ENCODE peak calls at places on chromosomes 7 and 10, in four cellular contexts. One of them, this sample, is unnamed.

GRCh38 chr10:26479766-26480492 is 41.8 kb downstream of the APBB1IP start:
- DNase-seq in upper lobe of right lung: no peak
- DNase-seq in H7: no peak
- DNase-seq in H1: no peak
- DNase-seq in this sample: no peak

GRCh38 chr7:8378349-8379019 is 54.9 kb upstream of the NXPH1 start:
- DNase-seq in upper lobe of right lung: no peak
- DNase-seq in H7: no peak
- DNase-seq in H1: no peak
- DNase-seq in this sample: no peak

GRCh38 chr7:130278892-130279690 is 12.4 kb downstream of the CPA2 start:
- DNase-seq in upper lobe of right lung: no peak
- DNase-seq in H7: no peak
- DNase-seq in H1: no peak
- DNase-seq in this sample: no peak

GRCh38 chr10:1153253-1153763 is 97.1 kb downstream of the WDR37 start:
- DNase-seq in upper lobe of right lung: no peak
- DNase-seq in H7: peak; percentile 11
- DNase-seq in H1: no peak
- DNase-seq in this sample: no peak

GRCh38 chr7:92798517-92799249 is 37.7 kb downstream of the CDK6 start:
- DNase-seq in upper lobe of right lung: no peak
- DNase-seq in H7: no peak
- DNase-seq in H1: no peak
- DNase-seq in this sample: no peak

GRCh38 chr10:16519250-16519907 is 2.3 kb downstream of the C1QL3 start:
- DNase-seq in upper lobe of right lung: no peak
- DNase-seq in H7: peak; percentile 33
- DNase-seq in H1: peak; percentile 62
- DNase-seq in this sample: no peak

GRCh38 chr10:58554316-58554715 is 41.6 kb downstream of the BICC1 start:
- DNase-seq in upper lobe of right lung: no peak
- DNase-seq in H7: no peak
- DNase-seq in H1: no peak
- DNase-seq in this sample: no peak

GRCh38 chr7:107029061-107029763 is 15.3 kb upstream of the PRKAR2B start:
- DNase-seq in upper lobe of right lung: no peak
- DNase-seq in H7: no peak
- DNase-seq in H1: no peak
- DNase-seq in this sample: no peak

GRCh38 chr7:132575336-132575986 is 809 bp downstream of the PLXNA4 start:
- DNase-seq in upper lobe of right lung: no peak
- DNase-seq in H7: peak; percentile 78
- DNase-seq in H1: peak; percentile 68
- DNase-seq in this sample: no peak

GRCh38 chr7:150428671-150429451 is 21.6 kb upstream of the GIMAP8 start:
- DNase-seq in upper lobe of right lung: peak; percentile 63
- DNase-seq in H7: peak; percentile 59
- DNase-seq in H1: peak; percentile 49
- DNase-seq in this sample: no peak

GRCh38 chr10:22615819-22616499 is 98.4 kb downstream of the PIP4K2A start:
- DNase-seq in upper lobe of right lung: peak; percentile 79
- DNase-seq in H7: no peak
- DNase-seq in H1: no peak
- DNase-seq in this sample: no peak

GRCh38 chr7:111802194-111802785 is 240.0 kb upstream of the IMMP2L start:
- DNase-seq in upper lobe of right lung: no peak
- DNase-seq in H7: no peak
- DNase-seq in H1: no peak
- DNase-seq in this sample: no peak

GRCh38 chr7:130392456-130392860 is 12.2 kb downstream of the CPA1 start:
- DNase-seq in upper lobe of right lung: no peak
- DNase-seq in H7: no peak
- DNase-seq in H1: no peak
- DNase-seq in this sample: no peak

GRCh38 chr7:117375380-117375779 is 51.9 kb downstream of the ASZ1 start:
- DNase-seq in upper lobe of right lung: no peak
- DNase-seq in H7: no peak
- DNase-seq in H1: no peak
- DNase-seq in this sample: no peak

GRCh38 chr10:131770946-131771633 is 129.7 kb upstream of the PPP2R2D start:
- DNase-seq in upper lobe of right lung: no peak
- DNase-seq in H7: no peak
- DNase-seq in H1: no peak
- DNase-seq in this sample: no peak

GRCh38 chr7:68917041-68917651 is 681.1 kb upstream of the AUTS2 start:
- DNase-seq in upper lobe of right lung: no peak
- DNase-seq in H7: no peak
- DNase-seq in H1: no peak
- DNase-seq in this sample: no peak

GRCh38 chr7:156105337-156106106 is 293.3 kb upstream of the SHH start:
- DNase-seq in upper lobe of right lung: no peak
- DNase-seq in H7: peak; percentile 56
- DNase-seq in H1: no peak
- DNase-seq in this sample: no peak

GRCh38 chr7:31054608-31055273 is 2.6 kb downstream of the ADCYAP1R1 start:
- DNase-seq in upper lobe of right lung: no peak
- DNase-seq in H7: no peak
- DNase-seq in H1: no peak
- DNase-seq in this sample: no peak

GRCh38 chr7:31052504-31052840 is 364 bp downstream of the ADCYAP1R1 start:
- DNase-seq in upper lobe of right lung: no peak
- DNase-seq in H7: no peak
- DNase-seq in H1: no peak
- DNase-seq in this sample: no peak

GRCh38 chr7:31051598-31052503 is at the start of gene ADCYAP1R1:
- DNase-seq in upper lobe of right lung: no peak
- DNase-seq in H7: peak; percentile 99
- DNase-seq in H1: peak; percentile 77
- DNase-seq in this sample: no peak

GRCh38 chr7:31053986-31054385 is 1.9 kb downstream of the ADCYAP1R1 start:
- DNase-seq in upper lobe of right lung: no peak
- DNase-seq in H7: no peak
- DNase-seq in H1: no peak
- DNase-seq in this sample: no peak

DNA sequence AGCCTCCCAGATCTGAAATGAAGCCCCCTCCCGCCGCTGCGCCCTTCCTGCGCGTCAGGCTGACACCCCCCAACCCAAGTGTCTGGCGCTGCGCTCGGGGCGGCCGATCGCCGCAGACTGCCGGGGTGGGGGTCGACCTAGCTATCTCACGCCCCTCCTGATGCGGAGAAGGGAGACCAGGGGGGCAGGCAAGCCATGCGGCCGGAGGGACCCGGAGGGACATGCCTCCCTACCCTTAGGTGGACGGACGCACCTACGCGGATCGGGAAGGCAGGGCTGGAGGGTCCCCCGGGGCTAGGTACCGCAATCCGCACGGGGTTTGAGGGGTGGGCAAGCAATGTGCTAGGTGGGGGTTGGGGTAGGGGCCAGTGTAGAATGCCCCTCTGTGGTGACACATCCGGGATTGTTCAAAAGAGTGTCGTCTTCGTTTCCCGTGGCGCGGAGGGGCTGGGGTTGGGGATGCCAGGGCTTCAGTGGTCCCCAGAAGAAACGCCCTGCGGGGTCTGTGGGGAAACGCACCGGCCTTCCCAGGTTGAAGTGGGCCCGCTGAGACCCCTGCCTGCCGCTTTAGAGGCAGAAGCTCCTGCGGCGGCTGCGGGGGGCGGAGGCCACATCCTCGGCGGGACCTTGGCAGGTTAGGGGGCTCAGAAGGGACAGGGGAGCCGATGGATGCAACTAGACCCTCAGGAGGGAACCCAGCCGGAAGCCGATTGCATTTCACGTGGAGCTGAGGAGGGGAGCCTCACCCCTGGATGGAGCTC is 913 bp downstream of the ADCYAP1R1 start:
- DNase-seq in upper lobe of right lung: no peak
- DNase-seq in H7: peak; percentile 87
- DNase-seq in H1: peak; percentile 69
- DNase-seq in this sample: no peak
- H3K4me3 ChIP-seq in upper lobe of right lung: peak overlapping the region; percentile 21
- H3K4me3 ChIP-seq in H7: peak overlapping the region; percentile 48
- H3K4me3 ChIP-seq in H1: peak overlapping the region; percentile 67
- H3K4me3 ChIP-seq in this sample: peak overlapping the region; percentile 61

GRCh38 chr10:44384601-44385422 is at the start of gene CXCL12:
- DNase-seq in upper lobe of right lung: peak; percentile 65
- DNase-seq in H7: peak; percentile 95
- DNase-seq in H1: peak; percentile 79
- DNase-seq in this sample: no peak

GRCh38 chr10:44385423-44385725 is 477 bp upstream of the CXCL12 start:
- DNase-seq in upper lobe of right lung: peak; percentile 55
- DNase-seq in H7: peak; percentile 76
- DNase-seq in H1: no peak
- DNase-seq in this sample: no peak

GRCh38 chr10:44386546-44387052 is 1.7 kb upstream of the CXCL12 start:
- DNase-seq in upper lobe of right lung: peak; percentile 77
- DNase-seq in H7: peak; percentile 97
- DNase-seq in H1: peak; percentile 83
- DNase-seq in this sample: no peak

GRCh38 chr10:44383749-44384600 is 922 bp downstream of the CXCL12 start:
- DNase-seq in upper lobe of right lung: peak; percentile 62
- DNase-seq in H7: peak; percentile 72
- DNase-seq in H1: peak; percentile 62
- DNase-seq in this sample: no peak

DNA sequence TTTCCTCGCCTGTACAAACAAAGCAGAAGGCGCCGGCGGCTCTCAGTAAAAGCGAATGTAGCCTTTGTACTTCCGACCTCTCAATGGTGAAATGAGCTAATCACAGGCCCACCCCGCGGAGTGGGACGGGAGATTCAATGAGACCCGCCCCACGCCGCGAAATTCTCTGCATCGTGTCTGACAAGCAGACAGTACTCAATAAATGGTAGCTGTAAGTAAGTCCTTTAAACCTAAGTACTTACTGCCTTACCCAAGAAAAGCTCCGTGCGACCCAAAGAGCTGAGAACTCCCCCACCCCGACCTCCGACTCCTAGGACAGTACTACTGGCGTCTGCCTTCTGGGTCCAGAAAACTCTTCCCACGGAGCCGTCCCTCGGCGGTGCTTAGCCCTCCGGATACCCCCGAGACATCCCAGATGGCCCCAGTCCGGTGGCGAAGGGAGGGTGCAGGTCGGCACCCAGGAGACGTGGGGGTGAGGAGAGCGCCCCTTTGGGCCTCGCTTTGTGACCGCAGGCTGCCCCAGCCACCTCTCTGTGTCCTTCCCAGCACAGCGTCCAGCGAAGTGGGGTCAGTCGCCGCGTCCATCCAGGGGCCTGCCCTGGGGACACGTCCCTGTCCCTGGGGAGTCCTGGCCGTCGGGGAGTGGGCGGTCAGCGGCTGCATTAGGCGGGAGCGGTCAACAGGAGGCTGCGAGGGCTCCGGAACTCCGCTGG is 985 bp upstream of the CXCL12 start:
- DNase-seq in upper lobe of right lung: peak; percentile 63
- DNase-seq in H7: peak; percentile 80
- DNase-seq in H1: peak; percentile 77
- DNase-seq in this sample: no peak
- H3K4me3 ChIP-seq in upper lobe of right lung: peak overlapping the region; percentile 56
- H3K4me3 ChIP-seq in H7: peak overlapping the region; percentile 84
- H3K4me3 ChIP-seq in H1: peak overlapping the region; percentile 83
- H3K4me3 ChIP-seq in this sample: peak overlapping the region; percentile 75

DNA sequence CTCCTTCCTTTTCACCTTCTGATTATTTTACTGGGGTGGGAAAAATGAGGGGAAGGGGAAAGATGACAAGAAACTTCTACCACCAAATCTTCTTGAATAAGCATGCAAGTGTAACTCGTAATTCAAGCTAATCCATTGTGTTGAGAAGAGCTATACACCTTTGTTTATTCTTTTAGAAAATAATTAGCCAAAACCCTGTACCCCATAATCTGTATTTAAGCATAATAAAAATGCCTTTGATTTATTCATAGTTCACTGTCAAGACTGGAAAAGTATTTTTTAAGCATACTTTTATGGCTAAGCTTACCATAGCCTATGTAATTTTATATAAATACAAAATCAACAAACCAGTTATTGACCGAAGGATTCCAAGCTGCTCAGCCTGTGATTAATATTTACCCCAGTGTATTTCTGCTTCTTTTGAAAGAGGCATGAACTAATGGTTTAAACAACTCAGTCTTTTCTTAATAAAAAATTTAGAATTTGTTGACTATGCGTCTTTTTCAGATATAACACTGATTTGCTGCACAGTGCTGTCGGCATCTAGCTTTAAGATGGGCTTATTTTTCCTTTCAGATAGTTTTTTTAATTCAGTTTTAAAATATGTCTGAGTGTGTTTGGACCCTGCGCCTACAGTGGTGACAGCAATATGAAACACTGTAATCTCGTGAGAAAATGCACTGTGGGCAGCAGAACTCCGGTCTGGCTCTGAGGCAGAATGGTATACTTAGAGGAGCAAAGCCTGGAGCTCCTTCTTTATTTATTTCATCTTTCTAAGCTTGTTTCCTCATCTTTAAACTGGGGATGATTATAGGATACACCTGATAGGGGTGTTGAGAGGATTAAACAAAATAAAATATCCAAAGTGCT is 238.8 kb upstream of the LRGUK start:
- DNase-seq in upper lobe of right lung: no peak
- DNase-seq in H7: no peak
- DNase-seq in H1: no peak
- DNase-seq in this sample: no peak
- H3K4me3 ChIP-seq in upper lobe of right lung: no peak overlapping the region
- H3K4me3 ChIP-seq in H7: no peak overlapping the region
- H3K4me3 ChIP-seq in H1: no peak overlapping the region
- H3K4me3 ChIP-seq in this sample: no peak overlapping the region

GRCh38 chr7:42902361-42902760 is 9.5 kb downstream of the C7orf25 start:
- DNase-seq in upper lobe of right lung: no peak
- DNase-seq in H7: no peak
- DNase-seq in H1: no peak
- DNase-seq in this sample: no peak

GRCh38 chr7:42906181-42906580 is 5.7 kb downstream of the C7orf25 start:
- DNase-seq in upper lobe of right lung: no peak
- DNase-seq in H7: no peak
- DNase-seq in H1: no peak
- DNase-seq in this sample: no peak

GRCh38 chr7:42900842-42901241 is 11.0 kb downstream of the C7orf25 start:
- DNase-seq in upper lobe of right lung: no peak
- DNase-seq in H7: no peak
- DNase-seq in H1: no peak
- DNase-seq in this sample: no peak
- H3K4me3 ChIP-seq in upper lobe of right lung: no peak overlapping the region
- H3K4me3 ChIP-seq in H7: no peak overlapping the region
- H3K4me3 ChIP-seq in H1: no peak overlapping the region
- H3K4me3 ChIP-seq in this sample: no peak overlapping the region

DNA sequence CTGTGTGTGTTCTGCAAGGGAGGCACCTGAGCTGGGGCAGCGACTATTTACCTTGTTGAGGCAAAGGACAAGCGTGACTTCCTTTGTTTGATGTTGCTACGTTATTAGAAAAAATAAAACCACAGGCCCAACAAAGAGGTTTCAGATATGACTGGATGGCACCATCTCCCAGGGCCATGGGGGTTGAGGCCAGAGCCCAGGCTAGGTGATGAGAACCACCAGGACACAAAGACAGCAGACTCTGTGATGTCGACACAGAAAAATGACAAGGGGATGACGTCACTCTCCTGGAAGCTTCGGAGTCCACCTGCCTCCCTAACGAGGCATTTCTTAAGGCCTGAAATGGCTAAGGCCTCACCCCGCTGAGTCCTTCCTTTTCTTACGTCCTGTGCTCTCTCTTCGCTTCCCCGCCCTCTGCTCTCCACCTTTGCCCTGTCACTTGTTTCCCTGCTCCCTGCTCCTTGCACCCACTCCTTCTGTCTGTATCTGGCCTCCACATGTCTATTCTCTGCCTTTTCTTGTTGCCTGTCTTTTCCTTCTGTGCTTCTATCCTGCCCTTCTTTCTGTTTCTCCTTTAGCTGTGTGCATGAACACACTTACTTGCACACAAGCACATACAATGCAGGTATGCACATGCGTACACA is 82.9 kb upstream of the ADRB1 start:
- DNase-seq in upper lobe of right lung: no peak
- DNase-seq in H7: peak; percentile 11
- DNase-seq in H1: no peak
- DNase-seq in this sample: no peak
- H3K4me3 ChIP-seq in upper lobe of right lung: no peak overlapping the region
- H3K4me3 ChIP-seq in H7: no peak overlapping the region
- H3K4me3 ChIP-seq in H1: no peak overlapping the region
- H3K4me3 ChIP-seq in this sample: no peak overlapping the region